ENCODE peak calls at places on chromosomes 13 and 19, in five cellular contexts. U is upper lobe of left lung, O is transverse colon, P is tibial nerve, E is sigmoid colon. C is an unnamed sample. For H3K4me1, the result is how much of the 10 kb centered on the place peaks cover.

GRCh38 chr13:34179481-34179880 is 361.5 kb downstream of the RFC3 start:
- DNase-seq in U (no peak), O (no peak), P (no peak), E (no peak), C (no peak)

GRCh38 chr13:113534236-113534860 is 43.8 kb upstream of the DCUN1D2 start:
- DNase-seq in U (no peak), O (no peak), P (no peak), E (peak), C (no peak)

GRCh38 chr19:28170066-28170465 is 1042.9 kb downstream of the UQCRFS1 start:
- DNase-seq in U (no peak), O (no peak), P (no peak), E (no peak), C (no peak)

GRCh38 chr13:114166381-114167131 is 12.5 kb upstream of the CFAP97D2 start:
- DNase-seq in U (no peak), O (no peak), P (no peak), E (no peak), C (no peak)

GRCh38 chr19:55210120-55210493 is 806 bp upstream of the PTPRH start:
- DNase-seq in U (no peak), O (no peak), P (no peak), E (no peak), C (peak)

GRCh38 chr19:3249408-3249807 is 24.9 kb downstream of the CELF5 start:
- DNase-seq in U (no peak), O (no peak), P (no peak), E (no peak), C (no peak)

GRCh38 chr19:40464059-40465024 is 1.2 kb downstream of the BLVRB start:
- DNase-seq in U (peak), O (peak), P (peak), E (peak), C (peak)

GRCh38 chr13:70249332-70250064 is 141.2 kb upstream of the KLHL1 start:
- DNase-seq in U (no peak), O (no peak), P (no peak), E (no peak), C (no peak)

GRCh38 chr13:35524192-35524591 is 47.7 kb upstream of the MAB21L1 start:
- DNase-seq in U (no peak), O (no peak), P (no peak), E (no peak), C (no peak)

GRCh38 chr13:49995535-49996165 is 1.2 kb upstream of the TRIM13 start:
- DNase-seq in U (peak), O (no peak), P (no peak), E (no peak), C (no peak)

GRCh38 chr19:40144151-40144550 is 47.1 kb upstream of the MAP3K10 start:
- DNase-seq in U (no peak), O (no peak), P (no peak), E (no peak), C (no peak)

GRCh38 chr13:31236211-31236786 is 36.5 kb downstream of the B3GLCT start:
- DNase-seq in U (no peak), O (no peak), P (peak), E (no peak), C (no peak)

GRCh38 chr13:30196025-30196424 is 111.3 kb downstream of the KATNAL1 start:
- DNase-seq in U (no peak), O (no peak), P (no peak), E (no peak), C (no peak)

GRCh38 chr13:76023644-76024043 is 387.5 kb downstream of the LMO7 start:
- DNase-seq in U (no peak), O (no peak), P (no peak), E (no peak), C (no peak)

GRCh38 chr13:35988648-35989081 is 142.5 kb downstream of the DCLK1 start:
- DNase-seq in U (no peak), O (no peak), P (no peak), E (no peak), C (no peak)

GRCh38 chr19:940591-941291 is 14.9 kb downstream of the ARID3A start:
- DNase-seq in U (peak), O (peak), P (peak), E (peak), C (peak)

GRCh38 chr19:54169149-54169731 is 3.7 kb downstream of the TMC4 start:
- DNase-seq in U (no peak), O (no peak), P (no peak), E (no peak), C (no peak)

GRCh38 chr19:8880864-8881488 is 48.8 kb downstream of the MBD3L1 start:
- DNase-seq in U (no peak), O (no peak), P (no peak), E (no peak), C (no peak)

GRCh38 chr19:33290082-33290815 is 12.1 kb downstream of the CEBPA start:
- DNase-seq in U (no peak), O (no peak), P (no peak), E (no peak), C (no peak)

GRCh38 chr13:91596832-91597231 is 198.4 kb downstream of the GPC5 start:
- DNase-seq in U (no peak), O (no peak), P (no peak), E (no peak), C (no peak)

GRCh38 chr19:2097330-2098327 is 914 bp downstream of the IZUMO4 start:
- DNase-seq in U (no peak), O (peak), P (no peak), E (peak), C (no peak)

GRCh38 chr13:95121516-95121915 is 179.7 kb downstream of the ABCC4 start:
- DNase-seq in U (no peak), O (no peak), P (no peak), E (no peak), C (no peak)

GRCh38 chr19:13881692-13882418 is 4.9 kb downstream of the NANOS3 start:
- DNase-seq in U (peak), O (peak), P (no peak), E (no peak), C (no peak)

GRCh38 chr13:50911051-50911690 is 1.6 kb downstream of the RNASEH2B start:
- DNase-seq in U (no peak), O (no peak), P (no peak), E (no peak), C (no peak)

GRCh38 chr13:114282143-114282685 is 813 bp downstream of the UPF3A start:
- DNase-seq in U (peak), O (peak), P (no peak), E (peak), C (peak)

GRCh38 chr13:113625965-113626661 is 31.9 kb downstream of the ATP4B start:
- DNase-seq in U (no peak), O (no peak), P (no peak), E (peak), C (no peak)

GRCh38 chr13:58680115-58680514 is 1048.6 kb downstream of the PCDH17 start:
- DNase-seq in U (no peak), O (no peak), P (no peak), E (no peak), C (no peak)

GRCh38 chr19:5285311-5285710 is 55.3 kb downstream of the PTPRS start:
- DNase-seq in U (no peak), O (no peak), P (no peak), E (no peak), C (no peak)

GRCh38 chr19:32471095-32471494 is 65.5 kb downstream of the DPY19L3 start:
- DNase-seq in U (no peak), O (no peak), P (no peak), E (no peak), C (no peak)

GRCh38 chr19:8610041-8610927 is at the start of gene ADAMTS10:
- DNase-seq in U (no peak), O (peak), P (peak), E (peak), C (no peak)

GRCh38 chr13:93941444-93941843 is 538.0 kb downstream of the DCT start:
- DNase-seq in U (no peak), O (no peak), P (no peak), E (no peak), C (no peak)

GRCh38 chr13:39688699-39689405 is 33.4 kb downstream of the COG6 start:
- DNase-seq in U (no peak), O (no peak), P (no peak), E (no peak), C (no peak)

GRCh38 chr19:21197589-21198295 is 55.9 kb downstream of the ZNF431 start:
- DNase-seq in U (no peak), O (no peak), P (no peak), E (no peak), C (no peak)

DNA sequence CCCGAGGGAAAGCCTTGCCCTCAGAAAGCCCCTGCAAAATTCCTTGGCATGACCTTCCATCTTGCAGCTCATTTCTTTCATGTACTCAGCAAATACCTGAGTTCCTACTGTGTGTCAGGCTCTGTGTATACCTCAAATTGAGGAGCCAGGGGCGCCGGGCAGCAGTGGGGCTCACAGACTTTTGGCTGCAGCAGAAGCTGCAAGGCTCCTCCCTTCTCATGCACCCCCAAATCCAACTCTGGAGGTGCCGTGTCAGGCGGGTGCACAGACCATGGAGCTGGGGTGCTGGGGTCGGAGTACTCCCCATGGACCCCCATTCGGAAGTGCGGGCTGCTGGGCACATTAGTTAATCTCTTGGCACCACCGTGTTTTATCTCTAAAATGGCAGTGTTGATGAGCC is 72.3 kb downstream of the COL4A2 start:
- DNase-seq in U (no peak), O (no peak), P (no peak), E (no peak), C (no peak)
- H3K4me1 ChIP-seq in U (under half), O (under half), P (under half), E (half or more), C (under half)

DNA sequence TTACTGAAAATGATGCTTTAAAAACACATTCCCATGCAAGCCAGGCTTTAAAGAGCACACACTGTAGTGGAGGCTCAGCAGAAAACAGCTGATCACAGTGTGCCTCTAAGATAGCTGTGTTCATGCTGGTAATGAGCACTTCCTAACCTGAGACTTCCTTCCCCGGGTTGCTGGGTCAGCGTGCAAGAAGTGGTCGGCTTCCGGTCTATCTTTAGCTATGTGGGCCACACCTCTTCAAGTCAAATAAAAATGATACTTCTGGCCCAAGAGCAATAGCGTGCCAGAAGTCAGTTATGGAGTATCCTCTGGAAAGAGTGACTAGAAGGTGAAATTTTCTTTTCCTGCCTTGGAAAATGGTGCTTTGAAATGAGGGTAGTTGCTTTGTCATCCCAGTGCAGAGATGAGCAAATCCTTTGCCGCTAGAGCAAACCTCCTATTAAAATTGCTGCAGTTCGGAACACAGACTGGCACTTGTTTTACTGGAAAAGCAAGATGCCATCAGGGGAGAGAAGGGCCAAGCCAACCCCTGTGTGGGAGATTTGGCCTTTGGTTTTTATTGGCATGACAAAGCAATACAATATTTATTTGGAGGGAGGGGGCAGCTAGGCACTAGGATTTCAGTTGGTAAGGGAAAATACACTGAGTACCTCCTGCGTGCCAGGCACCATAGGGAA is 64.2 kb downstream of the ARHGAP35 start:
- DNase-seq in U (peak), O (peak), P (no peak), E (no peak), C (no peak)
- TF ChIP-seq EP300 in U (no peak), O (no peak), P (no peak), E (no peak), C (no peak)

DNA sequence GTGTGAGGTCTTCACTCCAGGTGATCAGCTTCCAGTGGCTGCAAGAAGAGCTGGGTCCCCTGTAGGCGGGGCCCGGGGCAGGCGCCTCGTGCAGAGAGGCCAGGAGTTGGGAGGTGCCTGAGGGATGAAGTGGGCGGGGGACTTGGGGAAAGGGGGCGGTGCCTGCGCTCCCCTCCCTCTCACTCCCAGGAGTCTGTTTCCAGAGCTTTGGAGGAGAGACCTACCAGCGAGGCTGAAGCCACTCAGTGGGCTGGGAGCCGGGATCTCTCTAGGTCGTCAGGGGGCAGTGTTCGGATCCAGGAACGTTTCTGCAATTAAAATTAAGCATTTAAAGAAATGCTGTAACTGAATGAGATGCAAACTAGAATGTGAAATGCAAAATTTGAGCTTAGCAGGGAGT is 11.8 kb downstream of the ZNF160 start:
- DNase-seq in U (no peak), O (no peak), P (no peak), E (no peak), C (no peak)
- H3K4me1 ChIP-seq in U (under half), O (under half), P (under half), E (under half), C (under half)

DNA sequence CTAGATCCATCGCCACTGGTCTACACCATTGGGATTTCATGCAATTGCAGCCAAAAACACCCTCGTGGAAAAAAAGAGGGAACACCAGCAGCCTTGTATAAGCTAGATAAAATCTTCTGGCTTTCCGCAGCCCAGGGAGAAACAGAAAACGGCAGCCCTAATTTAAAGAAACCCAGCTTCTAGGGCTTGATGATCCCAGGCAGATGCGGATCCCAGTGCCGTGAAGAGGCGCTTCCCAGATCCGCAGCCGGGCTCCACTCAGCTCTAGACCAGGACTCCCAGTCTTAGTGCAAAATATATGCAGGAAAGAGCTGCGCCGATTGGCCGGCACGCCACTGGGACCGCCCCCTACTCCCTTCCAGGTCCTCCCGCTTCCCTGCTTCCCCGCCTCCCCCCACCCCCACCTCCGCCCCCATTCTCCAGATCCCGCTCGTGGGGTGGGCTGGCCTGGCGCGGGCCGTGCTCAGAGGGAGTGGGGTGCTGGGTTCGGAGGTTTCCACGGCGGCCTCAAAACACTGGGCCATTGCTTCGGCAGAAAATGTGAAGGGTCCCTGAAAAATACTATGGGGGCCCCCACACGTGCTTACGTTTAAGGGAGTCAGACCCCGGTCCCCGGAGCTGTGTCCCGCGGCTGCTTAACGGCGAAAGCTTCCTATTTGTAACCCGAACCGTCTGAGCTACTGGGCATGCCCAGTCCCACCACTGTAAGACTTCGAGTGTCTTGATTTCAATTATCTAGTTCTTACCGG is 63.1 kb downstream of the SERP2 start:
- DNase-seq in U (peak), O (peak), P (peak), E (peak), C (peak)
- TF ChIP-seq EP300 in U (no peak), O (no peak), P (peak), E (no peak), C (no peak)

GRCh38 chr19:10424011-10424637 is 3.8 kb downstream of the PDE4A start:
- DNase-seq in U (peak), O (peak), P (peak), E (peak), C (peak)

GRCh38 chr19:10421240-10421948 is 1.1 kb downstream of the PDE4A start:
- DNase-seq in U (no peak), O (no peak), P (no peak), E (no peak), C (no peak)

GRCh38 chr19:10422846-10423245 is 2.5 kb downstream of the PDE4A start:
- DNase-seq in U (no peak), O (no peak), P (no peak), E (no peak), C (no peak)

GRCh38 chr19:10420444-10421239 is at the start of gene PDE4A:
- DNase-seq in U (no peak), O (no peak), P (no peak), E (no peak), C (no peak)

DNA sequence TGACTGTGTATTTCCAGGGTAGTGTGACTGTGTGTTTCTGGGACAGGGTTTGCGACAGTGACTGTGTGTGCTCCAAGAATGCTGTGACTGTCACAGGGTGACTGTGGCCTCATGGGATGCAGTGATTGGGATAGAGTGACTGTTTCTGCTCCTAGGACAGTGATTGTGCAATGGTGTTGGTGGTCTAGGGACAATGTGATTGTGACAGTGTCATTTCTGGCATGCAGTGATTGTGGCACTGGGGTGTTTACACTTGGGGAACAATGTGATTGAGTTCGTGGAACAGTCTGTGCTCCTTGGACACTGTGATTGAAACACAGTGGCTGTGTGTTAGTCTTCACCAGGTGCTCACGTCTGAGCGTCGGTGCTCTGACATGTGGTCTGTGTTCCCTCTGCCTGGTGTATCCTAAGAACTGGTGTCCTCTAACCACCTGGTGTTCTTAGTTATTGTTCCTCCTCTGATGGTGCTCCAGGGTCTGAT is 1.7 kb downstream of the PDE4A start:
- DNase-seq in U (no peak), O (no peak), P (no peak), E (no peak), C (no peak)
- H3K4me1 ChIP-seq in U (under half), O (half or more), P (under half), E (under half), C (half or more)

C was measured in stomach.